ENCODE peak calls at places on chromosomes 11 and 22, in four cellular contexts. N is mammary epithelial cell; Y is activated T-cell treated with anti-CD3 and anti-CD28 coated beads, Interleukin-2, amount 50 U/mL, for 4 hours; H is naive thymus-derived CD4-positive, alpha-beta T cell. M is an unnamed sample.

GRCh38 chr22:46661221-46661851 is 41.1 kb downstream of the GRAMD4 start:
- DNase-seq in H (no peak), Y (peak), N (peak), M (peak)

GRCh38 chr11:25562417-25562816 is 769.5 kb upstream of the ANO3 start:
- DNase-seq in H (no peak), Y (no peak), N (no peak), M (no peak)

GRCh38 chr11:121538054-121538453 is 85.3 kb upstream of the SORL1-AS1 start:
- DNase-seq in N (no peak), Y (no peak), H (no peak), M (no peak)

GRCh38 chr22:38448945-38449745 is 5.9 kb downstream of the KCNJ4 start:
- DNase-seq in Y (no peak), H (no peak), N (no peak), M (no peak)

GRCh38 chr22:50688448-50688847 is 15.8 kb downstream of the SHANK3 start:
- DNase-seq in N (no peak), H (no peak), Y (no peak), M (peak)

GRCh38 chr22:42648368-42649260 is 578 bp downstream of the CYB5R3 start:
- DNase-seq in H (peak), N (peak), Y (no peak), M (no peak)

GRCh38 chr11:117188620-117189081 is 10.1 kb downstream of the SIDT2 start:
- DNase-seq in N (no peak), H (no peak), Y (no peak), M (no peak)

GRCh38 chr11:117826360-117826635 is 1.8 kb upstream of the FXYD2 start:
- DNase-seq in Y (no peak), H (no peak), N (no peak), M (no peak)

GRCh38 chr11:122170815-122171475 is 54.9 kb upstream of the BLID start:
- DNase-seq in H (no peak), Y (no peak), N (peak), M (no peak)

GRCh38 chr11:130761560-130762220 is 154.6 kb downstream of the SNX19 start:
- DNase-seq in Y (no peak), H (no peak), N (no peak), M (no peak)

GRCh38 chr11:45333023-45333422 is 46.9 kb upstream of the SYT13 start:
- DNase-seq in H (no peak), Y (no peak), N (no peak), M (no peak)

M was measured in activated CD8-positive, alpha-beta memory T cell treated with anti-CD3 and anti-CD28 coated beads, Interleukin-2, amount 50 U/mL, for 4 hours.